ENCODE peak calls at places on chromosomes 2 and 18, in five cellular contexts. W is kidney epithelial cell, Q is PC-9, P is BJ, B is HFF-Myc. A is an unnamed sample.

GRCh38 chr2:86001326-86001725 is 104.4 kb downstream of the POLR1A start:
- DNase-seq in W (no peak), Q (no peak), P (no peak), B (no peak), A (no peak)

GRCh38 chr2:173405171-173405750 is 50.6 kb downstream of the CDCA7 start:
- DNase-seq in W (no peak), Q (no peak), P (no peak), B (no peak), A (no peak)

GRCh38 chr2:113117594-113118262 is 9.7 kb upstream of the IL1RN start:
- DNase-seq in W (peak), Q (peak), P (peak), B (peak), A (peak)

GRCh38 chr2:204134421-204134820 is 197.9 kb downstream of the ICOS start:
- DNase-seq in W (no peak), Q (no peak), P (no peak), B (no peak), A (no peak)

GRCh38 chr18:36887055-36887570 is 58.2 kb downstream of the KIAA1328 start:
- DNase-seq in W (no peak), Q (no peak), P (no peak), B (no peak), A (no peak)

GRCh38 chr2:127081826-127082633 is 24.9 kb downstream of the BIN1 start:
- DNase-seq in W (no peak), Q (no peak), P (no peak), B (no peak), A (no peak)

GRCh38 chr2:143355814-143356213 is 226.6 kb downstream of the ARHGAP15 start:
- DNase-seq in W (no peak), Q (no peak), P (no peak), B (no peak), A (no peak)

GRCh38 chr2:113133696-113134558 is 6.5 kb downstream of the IL1RN start:
- DNase-seq in W (no peak), Q (peak), P (no peak), B (no peak), A (no peak)

GRCh38 chr2:154375625-154376020 is 322.9 kb upstream of the KCNJ3 start:
- DNase-seq in W (peak), Q (no peak), P (no peak), B (no peak), A (no peak)

GRCh38 chr2:43161650-43162542 is 64.5 kb downstream of the ZFP36L2 start:
- DNase-seq in W (no peak), Q (peak), P (no peak), B (no peak), A (no peak)

GRCh38 chr2:110167326-110167955 is 37.4 kb downstream of the NPHP1 start:
- DNase-seq in W (no peak), Q (no peak), P (no peak), B (no peak), A (no peak)

GRCh38 chr2:126970583-126970982 is 71.9 kb downstream of the TEX51 start:
- DNase-seq in W (no peak), Q (no peak), P (no peak), B (no peak), A (no peak)

GRCh38 chr2:143157001-143157798 is 28.0 kb downstream of the ARHGAP15 start:
- DNase-seq in W (no peak), Q (no peak), P (no peak), B (no peak), A (no peak)

GRCh38 chr2:219107837-219108236 is 47.1 kb upstream of the IHH start:
- DNase-seq in W (no peak), Q (no peak), P (no peak), B (no peak), A (no peak)

GRCh38 chr2:239400000-239400831 is 604 bp downstream of the HDAC4 start:
- DNase-seq in W (no peak), Q (no peak), P (no peak), B (no peak), A (no peak)

GRCh38 chr2:73979021-73979420 is 5.7 kb upstream of the TET3 start:
- DNase-seq in W (no peak), Q (no peak), P (no peak), B (no peak), A (no peak)

GRCh38 chr2:205273148-205273547 is 409.2 kb upstream of the NRP2 start:
- DNase-seq in W (no peak), Q (no peak), P (no peak), B (no peak), A (no peak)

GRCh38 chr18:48488388-48488850 is 50.4 kb upstream of the CTIF start:
- DNase-seq in W (peak), Q (peak), P (peak), B (peak), A (peak)

GRCh38 chr2:142878061-142878741 is 737 bp downstream of the KYNU start:
- DNase-seq in W (no peak), Q (no peak), P (no peak), B (no peak), A (no peak)

GRCh38 chr18:830315-830901 is 18.4 kb upstream of the YES1 start:
- DNase-seq in W (no peak), Q (no peak), P (no peak), B (peak), A (no peak)

GRCh38 chr2:234146087-234146826 is 95.8 kb downstream of the SPP2 start:
- DNase-seq in W (peak), Q (no peak), P (peak), B (peak), A (peak)

GRCh38 chr18:48975817-48976649 is 25.3 kb upstream of the SMAD7 start:
- DNase-seq in W (no peak), Q (peak), P (no peak), B (no peak), A (no peak)

GRCh38 chr2:232292395-232293154 is 86.0 kb upstream of the ALPP start:
- DNase-seq in W (no peak), Q (no peak), P (no peak), B (peak), A (no peak)

GRCh38 chr2:156459720-156460119 is 23.5 kb downstream of the GPD2 start:
- DNase-seq in W (no peak), Q (no peak), P (no peak), B (no peak), A (no peak)

GRCh38 chr2:158926478-158926948 is 41.9 kb upstream of the TANC1 start:
- DNase-seq in W (peak), Q (peak), P (peak), B (peak), A (no peak)

GRCh38 chr2:43993437-43993836 is 2.4 kb downstream of the LRPPRC start:
- DNase-seq in W (no peak), Q (no peak), P (no peak), B (no peak), A (no peak)

DNA sequence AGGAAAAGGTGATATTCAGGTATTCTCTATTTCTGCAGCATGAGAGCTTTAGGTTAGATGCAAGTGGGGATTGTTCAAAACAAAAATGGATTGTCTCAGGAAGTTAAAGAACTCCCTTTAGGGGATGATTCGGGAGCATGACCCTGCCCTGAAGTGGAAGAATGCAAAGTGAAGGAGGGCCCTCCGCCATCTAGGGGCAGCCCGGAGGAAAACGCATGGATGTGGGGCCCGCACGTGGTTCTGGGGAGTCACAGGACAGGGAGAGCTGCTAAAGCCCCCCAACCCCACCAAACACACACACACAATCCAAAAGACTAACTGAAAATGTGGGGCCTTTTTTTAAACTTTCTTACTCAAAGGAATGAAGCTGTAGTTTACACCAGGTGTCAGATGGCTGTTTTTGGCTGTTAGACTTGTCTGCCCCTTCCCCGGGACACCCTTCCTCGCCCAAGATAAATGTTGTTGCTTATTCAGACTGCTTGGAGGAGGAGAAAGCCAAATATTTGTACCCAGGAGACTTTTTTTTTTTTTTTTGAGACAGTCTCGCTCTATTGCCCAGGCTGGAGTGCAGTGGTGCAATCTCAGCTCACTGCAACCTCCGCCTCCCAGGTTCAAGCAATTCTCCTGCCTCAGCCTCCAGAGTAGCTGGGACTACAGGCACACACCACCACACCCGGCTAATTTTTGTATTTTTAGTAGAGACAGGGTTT is 78.8 kb downstream of the HNRNPLL start:
- DNase-seq in W (no peak), Q (no peak), P (no peak), B (no peak), A (no peak)
- TF ChIP-seq CTCF in W (peak), Q (no peak), P (peak), B (peak), A (peak)

DNA sequence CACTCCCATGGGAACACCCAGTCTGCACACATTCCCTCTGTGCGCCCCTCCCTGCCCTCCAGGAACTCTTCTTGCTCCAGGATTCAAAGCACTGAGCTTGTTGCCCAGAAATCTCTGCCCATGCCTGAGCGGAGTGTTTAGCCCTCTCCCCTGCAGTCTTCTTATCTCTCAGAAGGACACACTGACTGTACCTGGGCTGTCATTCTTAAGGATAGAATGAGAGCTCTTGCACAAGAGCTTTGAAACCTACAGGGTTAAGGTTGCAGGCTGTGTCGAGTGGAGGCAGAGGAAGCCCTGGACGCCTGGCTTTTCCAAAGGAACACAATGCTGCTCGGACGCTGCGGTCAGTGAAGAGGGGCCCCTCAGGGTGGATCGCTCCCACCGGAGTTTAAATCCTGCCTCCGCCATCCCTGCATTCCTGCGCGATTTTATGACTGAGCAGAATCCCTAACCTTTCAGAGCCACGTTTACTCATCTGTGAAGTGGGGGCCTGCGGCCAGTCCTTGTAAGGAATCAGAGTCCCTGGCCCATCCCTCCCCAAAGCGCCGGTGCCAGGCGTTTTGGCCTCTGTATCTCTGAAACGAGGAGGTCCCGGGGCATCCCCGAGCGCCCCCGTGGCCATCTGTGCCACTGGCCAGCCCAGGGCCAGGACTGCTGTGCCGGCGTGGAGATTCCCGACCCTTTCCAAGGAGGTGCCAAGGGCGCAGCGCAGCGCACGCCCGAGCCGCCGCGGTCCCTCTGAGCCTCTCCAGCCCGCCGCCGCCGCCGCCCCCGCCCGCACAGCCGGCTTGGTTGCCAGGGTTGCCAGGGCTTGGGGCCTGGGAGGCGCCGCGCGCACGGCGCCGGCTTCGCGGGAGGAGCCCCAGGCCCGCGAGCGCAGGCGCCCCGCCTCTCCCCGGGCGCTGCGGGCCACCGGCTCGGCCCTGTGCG is 58.9 kb downstream of the FAM168B start:
- DNase-seq in W (no peak), Q (no peak), P (no peak), B (no peak), A (no peak)
- H3K4me3 ChIP-seq in W (peak), Q (no peak), P (peak), B (peak), A (peak)

DNA sequence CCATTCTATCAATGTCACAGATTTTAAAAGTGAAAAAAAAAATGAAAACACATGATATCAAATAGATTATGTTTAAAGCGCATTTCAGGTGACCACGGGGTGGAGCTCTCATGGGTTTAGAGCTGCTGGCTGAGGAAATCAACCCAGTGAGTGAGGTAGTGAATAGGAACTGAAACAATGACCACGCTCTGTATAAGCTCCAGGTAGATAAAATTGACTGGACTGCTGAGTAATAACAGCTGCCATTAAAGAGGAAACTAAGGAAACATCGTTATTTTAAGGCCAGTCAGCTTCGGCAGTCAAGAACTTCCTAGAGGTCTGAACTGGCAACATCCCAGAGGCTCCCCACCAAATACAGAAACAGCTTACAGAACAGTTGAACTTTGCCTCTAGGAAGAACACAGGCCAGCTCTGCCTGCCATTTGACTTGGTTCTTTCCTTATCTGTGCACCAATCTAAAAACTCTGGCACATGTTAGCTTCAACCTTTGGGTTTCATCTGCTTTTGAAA is 185.9 kb downstream of the PDE1A start:
- DNase-seq in W (no peak), Q (no peak), P (no peak), B (no peak), A (no peak)
- TF ChIP-seq CTCF in W (peak), Q (peak), P (peak), B (peak), A (peak)

GRCh38 chr18:8948471-8949149 is 153.9 kb upstream of the NDUFV2 start:
- DNase-seq in W (peak), Q (peak), P (peak), B (peak), A (no peak)
- H3K4me3 ChIP-seq in W (no peak), Q (no peak), P (peak), B (peak), A (peak)

GRCh38 chr2:10188211-10188610 is 65.7 kb downstream of the RRM2 start:
- DNase-seq in W (no peak), Q (peak), P (no peak), B (no peak), A (no peak)
- TF ChIP-seq CTCF in W (peak), Q (peak), P (peak), B (peak), A (peak)

DNA sequence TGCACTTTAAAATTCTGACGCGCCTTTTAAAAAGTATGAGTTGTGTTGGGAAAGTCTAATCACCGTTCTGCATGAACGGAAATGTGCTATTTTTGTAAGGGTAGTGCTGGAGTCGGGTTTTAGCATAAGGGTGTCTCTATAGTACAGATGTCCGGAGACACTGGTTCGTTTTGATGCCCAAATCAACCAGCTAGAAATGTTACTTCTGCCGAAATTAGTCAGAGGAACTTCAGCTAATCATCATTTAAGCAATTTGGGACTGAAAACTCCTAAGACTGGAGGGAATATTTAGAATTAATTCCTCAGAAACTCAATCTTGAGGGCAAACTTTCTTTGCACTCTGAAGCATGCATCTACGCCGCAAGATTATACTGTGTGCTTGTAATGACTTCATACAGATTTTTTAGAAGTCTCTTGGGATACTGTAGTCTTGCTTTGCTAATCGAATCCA is 270.7 kb upstream of the TCF4 start:
- DNase-seq in W (no peak), Q (no peak), P (no peak), B (no peak), A (no peak)
- H3K4me3 ChIP-seq in W (peak), Q (no peak), P (peak), B (peak), A (peak)

GRCh38 chr2:183248866-183249567 is 124.8 kb downstream of the NUP35 start:
- DNase-seq in W (no peak), Q (no peak), P (no peak), B (peak), A (no peak)
- TF ChIP-seq CTCF in W (peak), Q (peak), P (peak), B (no peak), A (peak)

DNA sequence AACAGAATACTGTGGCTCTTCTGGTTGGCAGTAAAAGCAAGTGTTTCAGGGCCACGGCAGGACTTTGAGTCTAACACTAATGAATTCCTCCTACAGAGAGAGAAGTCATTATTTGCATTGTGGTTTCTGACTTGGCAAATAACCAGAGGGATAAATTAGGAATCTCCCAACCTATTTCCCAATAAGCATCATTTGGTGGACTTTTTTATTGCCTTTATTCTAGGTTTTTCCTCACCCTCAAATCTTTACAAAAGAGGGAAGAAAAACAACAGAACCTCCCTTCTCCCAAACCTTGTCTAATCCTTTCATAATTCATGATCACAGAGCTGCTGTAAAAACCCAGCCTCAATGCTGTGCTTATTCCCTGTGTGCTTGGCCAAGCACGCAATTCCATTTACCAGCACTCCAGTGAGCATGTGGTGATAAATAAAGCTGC is 179.7 kb downstream of the AGPS start:
- DNase-seq in W (no peak), Q (peak), P (no peak), B (no peak), A (no peak)
- H3K4me3 ChIP-seq in W (no peak), Q (no peak), P (no peak), B (no peak), A (no peak)

GRCh38 chr2:25201265-25201664 is 32.9 kb upstream of the POMC start:
- DNase-seq in W (no peak), Q (no peak), P (no peak), B (no peak), A (no peak)
- TF ChIP-seq CTCF in W (peak), Q (peak), P (peak), B (no peak), A (peak)

A was measured in AG04449.